ENCODE peak calls at places on chromosomes 1 and 21, in seven cellular contexts. A, J, I, C, S, P and M are unnamed samples. For H3K4me1 and H3K9me3, the result is how much of the 10 kb centered on the place peaks cover.

GRCh38 chr1:206587904-206588303 is 24.4 kb downstream of the EIF2D start:
- DNase-seq in S (no peak), I (no peak), A (no peak), J (no peak), C (no peak), P (no peak), M (no peak)

GRCh38 chr1:17207046-17207445 is 2.1 kb downstream of the PADI1 start:
- DNase-seq in I (no peak), C (peak), J (peak), A (no peak), S (peak), P (peak), M (no peak)

GRCh38 chr21:32515869-32516268 is 69.5 kb downstream of the TCP10L start:
- DNase-seq in P (no peak), J (no peak), I (no peak), S (no peak), A (no peak), C (no peak), M (no peak)

GRCh38 chr1:107394301-107394700 is 253.5 kb downstream of the NTNG1 start:
- DNase-seq in I (no peak), J (no peak), C (no peak), S (no peak), P (no peak), A (no peak), M (no peak)

GRCh38 chr1:18658831-18659230 is 28.2 kb downstream of the PAX7 start:
- DNase-seq in A (no peak), P (no peak), C (no peak), I (no peak), S (no peak), J (no peak), M (no peak)

GRCh38 chr1:183310753-183311465 is 107.3 kb downstream of the NMNAT2 start:
- DNase-seq in I (no peak), C (no peak), S (no peak), P (no peak), A (no peak), J (no peak), M (no peak)

GRCh38 chr1:223068913-223069312 is 74.1 kb downstream of the TLR5 start:
- DNase-seq in J (no peak), I (no peak), S (no peak), P (no peak), C (no peak), A (no peak), M (no peak)

GRCh38 chr1:63645301-63645700 is 52.1 kb downstream of the PGM1 start:
- DNase-seq in I (no peak), S (no peak), C (no peak), P (no peak), J (no peak), A (no peak), M (no peak)

GRCh38 chr1:239792157-239792556 is 299.5 kb upstream of the FMN2 start:
- DNase-seq in A (no peak), I (no peak), P (no peak), S (no peak), C (no peak), J (no peak), M (no peak)

GRCh38 chr1:236605030-236605806 is 902 bp upstream of the HEATR1 start:
- DNase-seq in I (no peak), C (no peak), J (no peak), P (no peak), S (no peak), A (no peak), M (no peak)

GRCh38 chr1:51686450-51686849 is 69.6 kb downstream of the OSBPL9 start:
- DNase-seq in P (no peak), C (no peak), I (no peak), J (peak), S (no peak), A (no peak), M (no peak)

GRCh38 chr1:109500886-109501285 is 7.0 kb downstream of the CYB561D1 start:
- DNase-seq in S (no peak), J (no peak), A (no peak), C (no peak), P (no peak), I (no peak), M (no peak)

GRCh38 chr1:54121482-54122130 is 31.2 kb downstream of the CDCP2 start:
- DNase-seq in J (peak), C (peak), S (peak), P (peak), A (peak), I (peak), M (peak)

GRCh38 chr1:8096105-8097011 is 70.2 kb upstream of the ERRFI1 start:
- DNase-seq in C (no peak), P (no peak), A (no peak), J (no peak), S (no peak), I (no peak), M (no peak)

DNA sequence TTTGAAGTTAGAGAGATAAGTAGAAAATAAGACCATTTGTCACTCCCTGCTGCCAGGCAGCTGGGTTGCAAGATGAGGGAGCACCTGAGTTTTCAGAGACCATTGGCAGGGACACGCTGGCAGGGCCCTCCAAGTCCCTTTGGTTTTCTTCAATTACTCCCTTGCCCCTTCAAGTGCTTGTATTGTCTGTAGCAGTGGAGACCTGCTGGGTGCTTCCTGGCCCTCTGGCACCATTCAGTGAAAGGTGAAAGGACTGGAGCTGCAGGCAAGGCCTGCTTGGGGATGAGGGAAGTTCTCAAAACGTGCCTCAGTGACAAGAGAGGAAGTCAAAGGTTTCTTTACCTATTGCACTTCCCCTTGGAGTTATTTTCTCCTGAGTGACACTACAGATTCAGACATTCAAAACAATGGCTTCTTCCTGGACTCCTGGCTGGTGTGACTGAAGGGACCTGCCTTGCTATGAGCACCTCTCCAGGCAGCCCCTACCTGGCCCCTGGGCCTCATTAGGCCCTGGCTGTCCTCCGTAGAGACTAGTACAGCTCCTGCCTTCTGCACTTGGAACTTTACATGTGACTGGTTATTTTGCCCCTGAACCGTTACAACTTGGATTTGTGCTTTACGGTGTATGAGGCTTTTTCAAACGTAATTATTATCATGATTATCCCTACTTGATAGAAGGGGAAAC is 100.1 kb downstream of the C1orf21 start:
- DNase-seq in S (no peak), J (no peak), I (no peak), C (no peak), A (peak), P (no peak), M (no peak)
- H3K4me1 ChIP-seq in S (half or more), J (under half), I (under half), C (under half), A (under half), P (half or more), M (under half)

GRCh38 chr1:152697701-152698600 is at the start of gene LCE2A:
- DNase-seq in S (no peak), J (no peak), C (no peak), P (no peak), A (no peak), I (no peak), M (no peak)
- H3K9me3 ChIP-seq in S (under half), J (under half), C (under half), P (under half), A (half or more), I (under half), M (under half)

GRCh38 chr21:44740721-44741120 is 29.3 kb upstream of the TSPEAR start:
- DNase-seq in A (no peak), S (no peak), P (no peak), C (no peak), J (no peak), I (no peak), M (no peak)
- H3K27ac ChIP-seq in A (no peak), S (no peak), P (no peak), C (no peak), J (no peak), I (no peak), M (no peak)

GRCh38 chr1:41540886-41541591 is 56.6 kb upstream of the EDN2 start:
- DNase-seq in S (peak), A (no peak), C (no peak), I (no peak), J (no peak), P (peak), M (no peak)
- H3K4me1 ChIP-seq in S (under half), A (under half), C (under half), I (under half), J (under half), P (under half), M (under half)

GRCh38 chr1:158932171-158932570 is 819 bp downstream of the PYHIN1 start:
- DNase-seq in I (no peak), P (no peak), C (no peak), S (no peak), A (no peak), J (no peak), M (no peak)
- H3K9me3 ChIP-seq in I (under half), P (under half), C (under half), S (under half), A (under half), J (under half), M (under half)

GRCh38 chr1:156476501-156477298 is 23.9 kb downstream of the MEF2D start:
- DNase-seq in C (no peak), J (no peak), I (no peak), P (peak), S (peak), A (peak), M (no peak)
- H3K27ac ChIP-seq in C (peak), J (no peak), I (no peak), P (peak), S (peak), A (no peak), M (no peak)

DNA sequence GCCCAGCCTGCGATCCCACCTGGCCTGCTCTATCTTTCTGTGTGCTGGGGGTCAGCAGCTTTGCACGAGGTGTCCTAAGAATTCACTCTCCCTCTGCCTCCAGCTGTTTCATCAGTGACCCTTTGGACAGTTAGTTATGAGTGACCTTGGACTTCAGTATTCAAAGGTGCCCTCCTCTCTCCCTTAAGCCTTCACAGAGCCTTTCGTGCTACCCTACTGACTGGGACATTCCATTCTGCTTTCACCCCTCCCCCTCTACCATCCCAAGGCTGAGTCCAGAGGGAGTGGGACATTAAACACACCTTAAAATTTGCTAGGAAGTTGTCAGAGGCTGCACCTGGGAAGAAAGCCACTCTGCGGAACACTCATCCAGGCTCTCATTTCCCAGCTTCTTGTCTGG is 171.9 kb downstream of the CLIC6 start:
- DNase-seq in J (no peak), I (no peak), S (no peak), P (no peak), A (peak), C (no peak), M (no peak)
- H3K4me1 ChIP-seq in J (under half), I (under half), S (under half), P (under half), A (under half), C (under half), M (under half)

DNA sequence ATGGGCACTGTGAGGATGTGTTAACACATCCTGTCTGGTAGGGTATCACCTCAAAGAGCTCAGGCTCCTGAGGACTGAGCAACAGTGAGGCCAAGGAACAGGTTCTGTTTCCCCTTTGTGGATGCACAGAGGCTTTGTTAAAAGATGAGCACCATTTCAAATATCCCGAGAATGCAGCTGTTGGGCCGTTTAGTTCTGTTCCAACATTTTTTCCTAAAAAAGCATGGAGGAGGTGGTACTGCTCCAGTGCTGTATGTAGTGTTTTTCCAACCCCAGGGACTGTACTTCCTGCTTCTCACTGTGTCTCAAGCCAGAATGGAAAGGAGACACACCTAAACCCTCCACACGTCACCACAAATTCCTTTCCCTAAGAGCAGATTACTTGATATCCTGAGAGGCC is 53.8 kb upstream of the BCL10 start:
- DNase-seq in P (no peak), J (no peak), A (no peak), C (no peak), I (no peak), S (no peak), M (no peak)
- H3K9me3 ChIP-seq in P (under half), J (under half), A (under half), C (under half), I (under half), S (under half), M (under half)